ENCODE peak calls at places on chromosomes 16 and 17, in nine cellular contexts. Y is A549, A is GM23338, G is SK-N-SH, C is K562, H is GM12878, T is HL-60, S is HCT116, R is Panc1. B is an unnamed sample.

GRCh38 chr17:38706625-38707298 is 1.7 kb downstream of the MLLT6 start:
- DNase-seq in A (no peak), G (no peak), H (no peak), C (no peak), R (no peak), S (no peak), T (no peak), Y (no peak), B (no peak)

GRCh38 chr16:55773859-55774549 is 58.9 kb downstream of the CES1 start:
- DNase-seq in T (no peak), A (no peak), H (no peak), G (no peak), R (no peak), S (no peak), C (no peak), Y (no peak), B (no peak)

GRCh38 chr17:10549108-10549842 is at the start of gene MYH2:
- DNase-seq in G (no peak), R (no peak), S (no peak), T (no peak), Y (no peak), H (no peak), C (no peak), A (peak), B (no peak)

GRCh38 chr16:14284930-14285541 is 213.9 kb downstream of the MRTFB start:
- DNase-seq in T (peak), S (peak), A (peak), G (no peak), H (no peak), C (peak), R (peak), Y (peak), B (peak)

GRCh38 chr16:4048481-4048880 is 67.8 kb downstream of the ADCY9 start:
- DNase-seq in G (no peak), A (no peak), T (no peak), H (no peak), Y (no peak), R (no peak), S (no peak), C (no peak), B (no peak)

GRCh38 chr16:51994597-51994996 is 552.3 kb downstream of the TOX3 start:
- DNase-seq in S (no peak), Y (no peak), A (no peak), C (no peak), R (peak), G (no peak), H (no peak), T (no peak), B (peak)

GRCh38 chr17:75084039-75084660 is 3.6 kb upstream of the SLC16A5 start:
- DNase-seq in T (no peak), G (peak), C (no peak), S (no peak), A (no peak), Y (no peak), R (no peak), H (no peak), B (peak)

GRCh38 chr16:11232852-11233726 is 22.9 kb downstream of the SOCS1 start:
- DNase-seq in C (peak), G (no peak), R (no peak), H (no peak), Y (no peak), T (peak), A (peak), S (no peak), B (no peak)

GRCh38 chr16:83403751-83404150 is 404.0 kb upstream of the HSBP1 start:
- DNase-seq in R (no peak), T (no peak), H (no peak), C (no peak), G (no peak), Y (no peak), S (no peak), A (no peak), B (no peak)

GRCh38 chr16:65117701-65118448 is 4.0 kb downstream of the CDH11 start:
- DNase-seq in Y (peak), C (peak), R (peak), H (peak), A (peak), G (peak), T (peak), S (peak), B (peak)

GRCh38 chr16:87037012-87037411 is 280.2 kb downstream of the C16orf95 start:
- DNase-seq in C (no peak), Y (no peak), G (no peak), H (no peak), S (no peak), R (no peak), A (no peak), T (no peak), B (no peak)

GRCh38 chr16:30761928-30762902 is at the start of the genes CFAP119 and RNF40:
- DNase-seq in A (peak), T (peak), G (peak), R (peak), H (peak), C (peak), Y (peak), S (peak), B (peak)

GRCh38 chr17:55420067-55420775 is 1.4 kb downstream of the MMD start:
- DNase-seq in A (no peak), S (no peak), R (no peak), G (no peak), H (no peak), T (no peak), Y (no peak), C (no peak), B (no peak)

GRCh38 chr16:73794936-73795335 is 501.7 kb upstream of the PSMD7 start:
- DNase-seq in T (no peak), C (no peak), H (no peak), S (no peak), Y (no peak), A (no peak), G (no peak), R (no peak), B (no peak)

GRCh38 chr16:66511615-66512500 is 38.1 kb downstream of the TK2 start:
- DNase-seq in H (no peak), Y (peak), S (peak), R (no peak), G (no peak), C (no peak), T (no peak), A (peak), B (no peak)

GRCh38 chr17:70313031-70313430 is 143.7 kb downstream of the KCNJ2 start:
- DNase-seq in Y (no peak), A (no peak), R (no peak), G (no peak), S (no peak), H (no peak), C (no peak), T (no peak), B (no peak)

GRCh38 chr17:63440770-63441335 is 5.3 kb downstream of the CYB561 start:
- DNase-seq in R (no peak), T (no peak), H (no peak), S (no peak), C (no peak), A (no peak), G (peak), Y (no peak), B (no peak)

GRCh38 chr17:74287203-74287602 is 13.2 kb downstream of the DNAI2 start:
- DNase-seq in S (no peak), T (no peak), H (no peak), A (no peak), C (no peak), G (no peak), Y (no peak), R (no peak), B (no peak)

GRCh38 chr17:47230864-47231263 is 21.7 kb downstream of the MYL4 start:
- DNase-seq in G (no peak), R (no peak), C (no peak), Y (no peak), H (peak), S (no peak), A (no peak), T (no peak), B (no peak)

GRCh38 chr17:28145348-28145747 is 102.9 kb downstream of the NLK start:
- DNase-seq in Y (no peak), S (peak), A (no peak), H (no peak), G (no peak), R (no peak), C (no peak), T (no peak), B (no peak)

GRCh38 chr16:79369796-79370195 is 230.7 kb downstream of the MAF start:
- DNase-seq in R (no peak), G (no peak), H (no peak), C (no peak), T (no peak), S (no peak), A (no peak), Y (no peak), B (no peak)

GRCh38 chr17:44844390-44844830 is 3.3 kb upstream of the HIGD1B start:
- DNase-seq in A (peak), Y (no peak), S (no peak), T (no peak), C (no peak), H (no peak), R (no peak), G (no peak), B (peak)

GRCh38 chr17:63358111-63358839 is 87.8 kb downstream of the CYB561 start:
- DNase-seq in T (no peak), S (no peak), C (no peak), Y (no peak), G (peak), A (no peak), R (no peak), H (no peak), B (no peak)

GRCh38 chr17:45384047-45384799 is 48.4 kb downstream of the ARHGAP27 start:
- DNase-seq in Y (no peak), T (no peak), S (no peak), R (no peak), A (no peak), G (no peak), H (no peak), C (no peak), B (no peak)

GRCh38 chr17:51298508-51299371 is 38.4 kb downstream of the UTP18 start:
- DNase-seq in Y (peak), R (peak), C (peak), S (peak), A (peak), G (peak), T (no peak), H (no peak), B (peak)

GRCh38 chr17:76250141-76250540 is 9.8 kb upstream of the RNF157 start:
- DNase-seq in G (no peak), H (no peak), Y (no peak), A (no peak), C (no peak), R (no peak), T (no peak), S (no peak), B (no peak)
- TF ChIP-seq REST in G (no peak), H (no peak), Y (no peak), A (no peak), C (no peak), R (no peak), T (no peak), S (no peak), B (no peak)

GRCh38 chr17:82031303-82031884 is at the start of gene RAC3:
- DNase-seq in S (no peak), Y (no peak), C (peak), T (no peak), G (peak), A (peak), R (no peak), H (no peak), B (no peak)
- TF ChIP-seq REST in S (no peak), Y (no peak), C (no peak), T (no peak), G (no peak), A (no peak), R (no peak), H (no peak), B (no peak)

DNA sequence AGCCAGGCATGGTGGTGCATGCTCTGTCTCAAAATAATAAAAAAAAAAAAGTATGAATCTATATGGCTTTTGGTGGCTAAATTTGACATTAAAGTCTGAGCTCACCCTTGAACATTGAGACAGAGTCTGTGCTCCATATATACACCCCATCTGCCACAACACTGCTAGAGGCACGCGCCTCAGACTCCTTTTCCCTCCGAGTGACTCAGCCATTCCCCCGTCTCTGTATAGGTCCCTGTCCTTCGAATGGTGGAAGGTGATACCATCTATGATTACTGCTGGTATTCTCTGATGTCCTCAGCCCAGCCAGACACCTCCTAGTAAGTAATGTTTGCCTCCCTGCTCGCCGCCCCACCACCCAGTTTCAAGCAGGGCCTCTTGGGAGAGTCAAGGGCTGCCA is 4.5 kb upstream of the EFNB3 start:
- DNase-seq in C (peak), S (no peak), A (no peak), G (no peak), Y (no peak), R (no peak), T (no peak), H (no peak), B (no peak)
- TF ChIP-seq REST in C (no peak), S (no peak), A (no peak), G (no peak), Y (no peak), R (no peak), T (no peak), H (no peak), B (no peak)

GRCh38 chr17:57106107-57106835 is 21.2 kb downstream of the AKAP1 start:
- DNase-seq in Y (no peak), C (no peak), G (peak), S (peak), T (no peak), A (peak), R (no peak), H (no peak), B (peak)

GRCh38 chr17:57107498-57108101 is 22.6 kb downstream of the AKAP1 start:
- DNase-seq in H (no peak), C (peak), T (no peak), G (no peak), R (peak), S (peak), A (no peak), Y (no peak), B (peak)

GRCh38 chr17:57106836-57107497 is 21.9 kb downstream of the AKAP1 start:
- DNase-seq in T (no peak), G (no peak), C (no peak), R (no peak), Y (no peak), A (no peak), S (no peak), H (no peak), B (no peak)

GRCh38 chr17:57102122-57102521 is 17.1 kb downstream of the AKAP1 start:
- DNase-seq in S (no peak), G (no peak), H (no peak), Y (no peak), C (no peak), T (no peak), A (no peak), R (no peak), B (no peak)

GRCh38 chr17:57104461-57105175 is 19.6 kb downstream of the AKAP1 start:
- DNase-seq in C (no peak), S (no peak), H (no peak), R (no peak), A (no peak), T (no peak), G (no peak), Y (no peak), B (no peak)
- TF ChIP-seq REST in C (no peak), S (no peak), H (no peak), R (no peak), A (no peak), T (no peak), G (no peak), Y (no peak), B (no peak)

GRCh38 chr16:69324013-69324531 is 6.3 kb downstream of the PDF start:
- DNase-seq in H (no peak), Y (no peak), A (no peak), S (no peak), G (peak), T (no peak), R (no peak), C (no peak), B (no peak)
- TF ChIP-seq REST in H (no peak), Y (no peak), A (no peak), S (no peak), G (no peak), T (no peak), R (no peak), C (no peak), B (no peak)

GRCh38 chr16:46853713-46854443 is 22.9 kb upstream of the C16orf87 start:
- DNase-seq in H (no peak), T (no peak), R (peak), Y (peak), G (peak), A (peak), S (peak), C (peak), B (peak)
- TF ChIP-seq REST in H (no peak), T (no peak), R (no peak), Y (no peak), G (no peak), A (no peak), S (no peak), C (no peak), B (no peak)

GRCh38 chr17:73160980-73161630 is 3.7 kb upstream of the SSTR2 start:
- DNase-seq in G (no peak), S (no peak), Y (no peak), H (no peak), A (no peak), R (no peak), C (no peak), T (no peak), B (no peak)
- TF ChIP-seq REST in G (no peak), S (no peak), Y (no peak), H (no peak), A (no peak), R (no peak), C (no peak), T (no peak), B (no peak)

B was measured in HepG2.